ENCODE peak calls at places on chromosomes 12 and 14, in four cellular contexts. B is HepG2, N is H1, D is GM12878. V is an unnamed sample.
A peak's percentile ranks its signal among the peaks of the same experiment; 100 is the strongest.

GRCh38 chr12:1933342-1933992 is 15.0 kb upstream of the CACNA2D4 start:
- DNase-seq in B (no peak), D (no peak), N (no peak), V (no peak)

GRCh38 chr14:51630987-51631386 is 20.7 kb upstream of the FRMD6 start:
- DNase-seq in N (no peak), B (no peak), D (no peak), V (no peak)

GRCh38 chr14:97180304-97181200 is 383.4 kb downstream of the VRK1 start:
- DNase-seq in N (no peak), B (peak; percentile 25), D (no peak), V (no peak)

GRCh38 chr12:99334737-99335136 is 312.8 kb upstream of the GARIN6 start:
- DNase-seq in D (no peak), N (no peak), B (no peak), V (no peak)

GRCh38 chr12:124910561-124911478 is 3.6 kb downstream of the UBC start:
- DNase-seq in B (no peak), D (no peak), N (no peak), V (no peak)

GRCh38 chr14:58772814-58773620 is 135.3 kb downstream of the DACT1 start:
- DNase-seq in N (no peak), D (no peak), B (no peak), V (no peak)

GRCh38 chr12:12505544-12506501 is 56.8 kb downstream of the DUSP16 start:
- DNase-seq in B (peak; percentile 53), N (no peak), D (peak; percentile 94), V (peak; percentile 77)

GRCh38 chr14:23359167-23359626 is 5.8 kb downstream of the EFS start:
- DNase-seq in D (no peak), B (no peak), N (no peak), V (no peak)

DNA sequence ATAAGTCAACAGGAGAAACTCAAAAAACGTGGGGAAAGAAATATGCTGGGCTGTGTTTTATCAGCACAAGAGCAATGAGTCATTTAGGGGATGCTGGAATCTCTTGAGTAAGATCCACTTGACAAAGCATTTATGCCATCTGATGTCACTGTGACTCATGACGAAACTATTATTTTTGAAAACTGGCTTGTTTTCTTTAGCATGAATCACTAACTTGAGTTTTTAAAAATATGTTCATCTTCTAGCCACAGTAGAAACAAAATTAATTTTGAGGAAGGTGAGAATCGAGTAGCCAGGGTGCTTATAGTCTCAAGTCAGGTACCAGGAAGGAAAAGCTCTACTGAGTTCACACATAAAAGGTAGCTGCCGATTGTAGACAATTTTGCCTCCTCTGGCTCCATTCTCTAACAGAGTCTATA is 456.2 kb upstream of the MGAT4C start:
- DNase-seq in N (no peak), D (no peak), B (peak; percentile 41), V (no peak)
- TF ChIP-seq TCF12 in N (no peak), D (no peak), B (no peak), V (peak; percentile 98)

GRCh38 chr12:7061138-7061537 is 620 bp downstream of the C1S start:
- DNase-seq in N (no peak), B (no peak), D (no peak), V (no peak)
- H3K4me2 ChIP-seq in N (peak overlapping the region; percentile 5), B (peak overlapping the region; percentile 71), D (no peak overlapping the region), V (no peak overlapping the region)

GRCh38 chr14:56299306-56299984 is 181.2 kb downstream of the PELI2 start:
- DNase-seq in B (no peak), N (no peak), D (no peak), V (no peak)
- H3K27ac ChIP-seq in B (no peak overlapping the region), N (no peak overlapping the region), D (no peak overlapping the region), V (no peak overlapping the region)

GRCh38 chr14:62097072-62097471 is 334.9 kb downstream of the SNAPC1 start:
- DNase-seq in B (no peak), D (no peak), N (no peak), V (no peak)
- TF ChIP-seq TCF12 in B (no peak), D (no peak), N (no peak), V (no peak)

DNA sequence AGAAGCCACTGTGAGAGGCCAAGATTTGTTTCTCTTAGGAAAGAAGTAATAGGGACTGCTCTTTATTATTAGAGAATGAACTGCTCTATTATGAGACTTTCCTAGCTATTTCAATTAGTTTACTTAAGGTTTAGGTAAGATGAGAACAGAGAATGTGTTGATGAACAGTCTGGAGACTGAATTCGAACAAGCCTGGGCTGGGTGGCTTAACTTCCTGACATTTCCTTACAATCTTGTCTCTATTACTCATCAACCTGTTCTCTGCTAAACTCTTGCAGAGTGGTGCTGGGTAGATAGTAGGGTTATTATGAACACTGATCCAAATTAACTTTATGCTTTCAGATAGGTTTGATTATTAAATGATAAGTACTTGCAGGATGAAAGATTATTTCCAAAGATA is 31.2 kb downstream of the SLC15A5 start:
- DNase-seq in N (no peak), B (no peak), D (no peak), V (no peak)
- H3K4me2 ChIP-seq in N (no peak overlapping the region), B (no peak overlapping the region), D (no peak overlapping the region), V (no peak overlapping the region)

GRCh38 chr14:74615735-74616134 is 3.7 kb upstream of the LTBP2 start:
- DNase-seq in B (no peak), D (no peak), N (no peak), V (no peak)
- H3K27ac ChIP-seq in B (no peak overlapping the region), D (no peak overlapping the region), N (no peak overlapping the region), V (no peak overlapping the region)